ENCODE peak calls at places on chromosomes 11 and 22, in five cellular contexts. J, E, A, I and S are unnamed samples.

GRCh38 chr11:98423933-98424332 is 596.8 kb upstream of the CNTN5 start:
- DNase-seq in I (no peak), E (no peak), J (no peak), A (no peak), S (no peak)

GRCh38 chr22:38138961-38139360 is 28.5 kb upstream of the BAIAP2L2 start:
- DNase-seq in J (no peak), A (no peak), I (no peak), E (no peak), S (peak; percentile 8)

GRCh38 chr11:113161671-113162589 is 152.5 kb upstream of the TTC12 start:
- DNase-seq in J (no peak), E (no peak), I (no peak), A (no peak), S (no peak)

GRCh38 chr11:46601129-46601528 is 7.3 kb upstream of the AMBRA1 start:
- DNase-seq in A (no peak), I (no peak), J (peak; percentile 61), E (no peak), S (peak; percentile 31)

GRCh38 chr11:37914859-37915258 is 1316.8 kb upstream of the RAG2 start:
- DNase-seq in J (no peak), E (no peak), I (no peak), A (no peak), S (no peak)

GRCh38 chr11:113375402-113375801 is 12.2 kb upstream of the ANKK1 start:
- DNase-seq in J (no peak), I (no peak), E (no peak), A (no peak), S (no peak)

GRCh38 chr11:35015621-35016387 is 99.4 kb downstream of the PDHX start:
- DNase-seq in E (no peak), A (no peak), J (no peak), I (no peak), S (no peak)

GRCh38 chr11:128913806-128914205 is 22.6 kb downstream of the KCNJ5 start:
- DNase-seq in A (no peak), I (no peak), E (no peak), J (no peak), S (peak; percentile 37)

GRCh38 chr22:37233751-37234631 is 10.1 kb downstream of the RAC2 start:
- DNase-seq in E (peak; percentile 53), I (no peak), A (no peak), J (no peak), S (peak; percentile 68)

GRCh38 chr11:73001615-73002014 is 140.5 kb downstream of the FCHSD2 start:
- DNase-seq in E (no peak), A (no peak), J (no peak), I (no peak), S (no peak)
- H3K4me1 ChIP-seq in E (peaks cover 3% of the 10 kb centered on the region), A (no peaks in the 10 kb centered on the region), J (peaks cover 5% of the 10 kb centered on the region), I (no peaks in the 10 kb centered on the region), S (peaks cover 4% of the 10 kb centered on the region)

DNA sequence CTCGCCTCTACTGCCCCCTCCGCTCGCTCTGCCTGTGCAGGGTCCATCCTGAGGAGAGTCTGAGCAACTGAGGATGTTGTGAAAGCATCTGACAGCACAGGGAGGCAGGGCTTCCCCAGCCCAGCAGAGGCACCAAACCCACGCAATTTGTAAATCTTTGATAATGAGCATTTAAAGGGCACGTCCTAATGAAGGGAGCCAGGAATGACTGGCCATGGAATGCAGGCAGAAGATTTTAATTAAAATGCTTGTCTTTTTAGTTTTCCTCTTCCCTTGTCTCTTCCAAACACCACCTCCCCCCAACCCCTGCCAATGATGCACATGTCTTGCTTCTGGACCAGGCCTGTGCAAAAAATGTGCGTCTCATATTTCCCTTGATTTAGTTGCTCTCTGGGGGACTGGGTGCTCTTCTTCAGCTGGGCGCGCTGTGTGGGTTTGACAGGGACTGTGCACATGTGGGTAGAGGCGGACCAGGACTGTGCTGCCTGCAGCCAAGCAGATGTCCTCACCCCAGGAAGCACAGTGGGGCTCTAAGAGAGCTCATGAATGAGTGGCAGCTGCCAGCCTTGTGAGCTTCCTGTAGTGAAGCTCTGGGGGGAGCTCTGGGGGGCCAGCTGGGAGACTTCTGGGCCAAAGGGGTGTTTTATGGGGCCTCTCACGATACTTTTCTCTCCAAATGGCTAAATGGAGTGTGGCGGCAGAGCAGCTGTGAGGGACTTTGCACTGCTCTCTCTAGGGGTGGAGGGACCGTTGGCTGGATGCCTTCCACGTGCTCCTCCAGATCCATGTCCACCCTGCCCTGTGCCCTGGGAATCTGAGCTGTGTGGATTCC is 273.5 kb downstream of the ST3GAL4 start:
- DNase-seq in A (no peak), E (no peak), J (peak; percentile 95), I (no peak), S (peak; percentile 50)
- H3K27ac ChIP-seq in A (no peak overlapping the region), E (no peak overlapping the region), J (peak overlapping the region; percentile 58), I (no peak overlapping the region), S (no peak overlapping the region)

GRCh38 chr22:20244250-20244648 is 23.9 kb downstream of the RTN4R start:
- DNase-seq in A (no peak), I (no peak), J (no peak), E (no peak), S (no peak)
- H3K4me1 ChIP-seq in A (peaks cover 65% of the 10 kb centered on the region), I (peaks cover 5% of the 10 kb centered on the region), J (peaks cover 5% of the 10 kb centered on the region), E (no peaks in the 10 kb centered on the region), S (peaks cover 14% of the 10 kb centered on the region)

GRCh38 chr22:49090853-49091135 is 736.9 kb downstream of the BRD1 start:
- DNase-seq in I (no peak), J (no peak), E (no peak), A (no peak), S (no peak)

GRCh38 chr22:49093192-49093880 is 734.3 kb downstream of the BRD1 start:
- DNase-seq in J (no peak), E (peak; percentile 40), A (no peak), I (no peak), S (peak; percentile 45)

GRCh38 chr22:49091451-49091850 is 736.2 kb downstream of the BRD1 start:
- DNase-seq in E (no peak), I (no peak), A (no peak), J (no peak), S (peak; percentile 66)

GRCh38 chr22:49092751-49093150 is 734.9 kb downstream of the BRD1 start:
- DNase-seq in A (no peak), I (no peak), E (peak; percentile 33), J (no peak), S (peak; percentile 30)

DNA sequence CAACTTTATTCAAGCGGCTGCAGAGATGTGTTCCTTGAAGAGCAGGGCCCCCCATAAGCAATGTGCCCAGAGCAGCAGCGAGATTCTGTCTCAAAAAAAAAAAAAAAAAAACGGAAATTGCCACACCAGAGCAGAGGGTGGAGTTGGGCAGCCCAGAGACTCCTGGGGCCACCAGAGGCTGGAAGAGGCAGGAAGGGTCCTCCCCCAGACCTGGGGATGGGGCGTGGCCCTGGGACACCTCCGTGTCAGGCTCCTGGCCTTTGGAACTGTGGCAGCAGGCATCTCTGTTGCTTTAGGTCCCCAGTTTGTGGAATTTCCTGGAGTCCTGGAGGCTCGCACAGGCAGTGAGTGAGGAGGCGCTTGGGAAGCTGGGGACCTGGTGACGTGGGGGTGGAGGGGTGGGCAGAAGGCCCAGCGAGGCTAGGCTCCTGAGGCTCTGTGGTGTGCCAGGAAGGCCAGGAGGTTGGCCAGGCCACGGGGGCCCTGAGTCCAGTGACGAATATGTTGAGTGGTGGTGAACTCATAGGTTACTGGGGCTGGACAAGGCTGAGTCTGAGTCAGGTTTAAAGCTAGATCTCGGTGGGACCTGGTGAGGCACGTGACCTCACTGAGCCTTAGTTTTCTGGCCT is 735.6 kb downstream of the BRD1 start:
- DNase-seq in E (peak; percentile 31), I (no peak), J (no peak), A (no peak), S (peak; percentile 60)
- H3K27ac ChIP-seq in E (no peak overlapping the region), I (no peak overlapping the region), J (no peak overlapping the region), A (no peak overlapping the region), S (no peak overlapping the region)